ENCODE peak calls at places on chromosome 20, in four cellular contexts. Z is GM13977, G is T-helper 2 cell, F is uterus. C is an unnamed sample.

GRCh38 chr20:37314617-37315292 is 25.3 kb downstream of the MANBAL start:
- DNase-seq in Z (no peak), G (no peak), F (peak), C (no peak)

GRCh38 chr20:24978493-24978892 is 14.1 kb downstream of the APMAP start:
- DNase-seq in Z (no peak), G (no peak), F (no peak), C (no peak)

GRCh38 chr20:59589051-59589450 is 15.3 kb upstream of the PHACTR3 start:
- DNase-seq in Z (no peak), G (no peak), F (no peak), C (no peak)

GRCh38 chr20:39356913-39357312 is 394.8 kb downstream of the DHX35 start:
- DNase-seq in Z (no peak), G (no peak), F (no peak), C (no peak)

GRCh38 chr20:47368301-47368700 is 11.8 kb upstream of the ZMYND8 start:
- DNase-seq in Z (no peak), G (no peak), F (no peak), C (no peak)

GRCh38 chr20:17843246-17844132 is 125.1 kb downstream of the SNX5 start:
- DNase-seq in Z (no peak), G (no peak), F (peak), C (no peak)

GRCh38 chr20:25000268-25000801 is 7.8 kb upstream of the APMAP start:
- DNase-seq in Z (no peak), G (no peak), F (peak), C (no peak)

GRCh38 chr20:2822073-2822472 is 5.9 kb downstream of the TMEM239 start:
- DNase-seq in Z (no peak), G (no peak), F (no peak), C (peak)

GRCh38 chr20:53879048-53879684 is 191.2 kb downstream of the BCAS1 start:
- DNase-seq in Z (no peak), G (no peak), F (no peak), C (no peak)

GRCh38 chr20:168876-169275 is 11.6 kb downstream of the DEFB127 start:
- DNase-seq in Z (no peak), G (no peak), F (no peak), C (no peak)

GRCh38 chr20:4633379-4633778 is 88.3 kb upstream of the PRND start:
- DNase-seq in Z (no peak), G (no peak), F (no peak), C (no peak)

GRCh38 chr20:20743511-20744169 is 31.2 kb upstream of the RALGAPA2 start:
- DNase-seq in Z (no peak), G (no peak), F (peak), C (no peak)

GRCh38 chr20:16064991-16065707 is 508.1 kb downstream of the KIF16B start:
- DNase-seq in Z (no peak), G (no peak), F (no peak), C (no peak)

GRCh38 chr20:10800288-10800687 is 126.5 kb upstream of the JAG1 start:
- DNase-seq in Z (no peak), G (no peak), F (no peak), C (no peak)

GRCh38 chr20:59992531-59992930 is 34.3 kb downstream of the CDH26 start:
- DNase-seq in Z (no peak), G (no peak), F (no peak), C (no peak)

GRCh38 chr20:49496526-49497216 is 14.2 kb upstream of the KCNB1 start:
- DNase-seq in Z (no peak), G (no peak), F (no peak), C (no peak)

GRCh38 chr20:38229376-38230252 is 30.9 kb downstream of the KIAA1755 start:
- DNase-seq in Z (peak), G (no peak), F (no peak), C (peak)

GRCh38 chr20:41161886-41162285 is 24.5 kb downstream of the PLCG1 start:
- DNase-seq in Z (no peak), G (no peak), F (no peak), C (no peak)

GRCh38 chr20:32052090-32052791 is at the start of gene HCK:
- DNase-seq in Z (peak), G (no peak), F (no peak), C (peak)

GRCh38 chr20:53708129-53708968 is 114.7 kb upstream of the ZNF217 start:
- DNase-seq in Z (peak), G (no peak), F (no peak), C (peak)

GRCh38 chr20:9059931-9060330 is 9.0 kb upstream of the PLCB4 start:
- DNase-seq in Z (no peak), G (no peak), F (no peak), C (no peak)

GRCh38 chr20:49979030-49979832 is 3.5 kb upstream of the SNAI1 start:
- DNase-seq in Z (peak), G (peak), F (no peak), C (peak)